ENCODE peak calls at places on chromosomes 4 and X, in seven cellular contexts. O, E, J, B, M, P and H are unnamed samples.

GRCh38 chr4:158020175-158020574 is 152.7 kb downstream of the GASK1B start:
- DNase-seq in B (no peak), O (peak; percentile 90), P (no peak), E (peak; percentile 36), J (peak; percentile 83), M (no peak), H (no peak)

GRCh38 chrX:138858438-138858837 is 146.9 kb upstream of the FGF13 start:
- DNase-seq in J (no peak), B (no peak), P (no peak), M (no peak), E (no peak), O (no peak), H (no peak)

GRCh38 chrX:110421499-110422455 is 63.1 kb downstream of the RTL9 start:
- DNase-seq in E (no peak), J (no peak), B (no peak), P (no peak), M (no peak), O (no peak), H (no peak)

GRCh38 chr4:77599378-77599777 is 6.2 kb upstream of the CXCL13 start:
- DNase-seq in J (peak; percentile 65), B (peak; percentile 29), O (no peak), E (no peak), M (no peak), P (no peak), H (peak; percentile 19)

GRCh38 chrX:9492901-9493300 is 28.0 kb downstream of the TBL1X start:
- DNase-seq in J (no peak), M (no peak), O (no peak), P (no peak), E (no peak), B (no peak), H (no peak)

GRCh38 chr4:77358315-77358928 is 201.4 kb downstream of the CCNG2 start:
- DNase-seq in P (no peak), B (peak; percentile 22), M (no peak), J (peak; percentile 61), O (no peak), E (peak; percentile 21), H (peak; percentile 24)

GRCh38 chrX:151754641-151755215 is 20.2 kb downstream of the CNGA2 start:
- DNase-seq in E (no peak), O (no peak), J (no peak), M (no peak), B (no peak), P (no peak), H (no peak)

GRCh38 chr4:3311095-3311372 is 18.2 kb downstream of the RGS12 start:
- DNase-seq in P (no peak), E (no peak), J (no peak), O (no peak), B (no peak), M (peak; percentile 47), H (no peak)

GRCh38 chr4:155952546-155952945 is 1.1 kb downstream of the CTSO start:
- DNase-seq in B (no peak), E (no peak), O (no peak), P (no peak), J (no peak), M (no peak), H (no peak)

GRCh38 chr4:173525118-173526033 is 4.7 kb downstream of the HAND2 start:
- DNase-seq in O (no peak), P (no peak), J (no peak), B (peak; percentile 41), M (peak; percentile 77), E (no peak), H (peak; percentile 27)

GRCh38 chr4:185638548-185639301 is 103.4 kb upstream of the PDLIM3 start:
- DNase-seq in O (no peak), M (peak; percentile 76), B (peak; percentile 22), E (no peak), P (no peak), J (no peak), H (no peak)

GRCh38 chrX:38500886-38501285 is 60.5 kb upstream of the TSPAN7 start:
- DNase-seq in J (no peak), B (no peak), P (no peak), E (no peak), O (no peak), M (no peak), H (no peak)

GRCh38 chr4:44535981-44536380 is 87.4 kb upstream of the KCTD8 start:
- DNase-seq in O (no peak), J (no peak), B (no peak), E (no peak), M (no peak), P (no peak), H (no peak)

GRCh38 chrX:16930392-16930791 is 16.1 kb upstream of the REPS2 start:
- DNase-seq in E (no peak), B (no peak), P (no peak), J (peak; percentile 53), M (no peak), O (no peak), H (no peak)

GRCh38 chr4:123856689-123857545 is 460.3 kb downstream of the SPRY1 start:
- DNase-seq in J (peak; percentile 73), M (no peak), E (peak; percentile 62), B (peak; percentile 20), O (peak; percentile 26), P (no peak), H (peak; percentile 69)

GRCh38 chr4:88659890-88660208 is 37.8 kb downstream of the NAP1L5 start:
- DNase-seq in E (no peak), J (no peak), O (no peak), P (no peak), B (no peak), M (no peak), H (no peak)

GRCh38 chr4:128517096-128517738 is 229.6 kb upstream of the PGRMC2 start:
- DNase-seq in E (no peak), M (no peak), P (no peak), O (no peak), J (no peak), B (no peak), H (no peak)

GRCh38 chrX:20829665-20830481 is 544.3 kb upstream of the CNKSR2 start:
- DNase-seq in J (no peak), O (no peak), M (no peak), P (no peak), B (no peak), E (no peak), H (no peak)

GRCh38 chr4:17577660-17578481 is 873 bp downstream of the LAP3 start:
- DNase-seq in B (peak; percentile 56), J (peak; percentile 56), P (peak; percentile 31), E (peak; percentile 57), M (peak; percentile 88), O (no peak), H (no peak)

GRCh38 chr4:123790681-123791080 is 394.1 kb downstream of the SPRY1 start:
- DNase-seq in O (no peak), E (no peak), J (no peak), P (no peak), M (no peak), B (no peak), H (no peak)

GRCh38 chrX:149563359-149563758 is 13.6 kb upstream of the HSFX3 start:
- DNase-seq in M (no peak), B (no peak), P (no peak), E (no peak), J (peak; percentile 27), O (no peak), H (no peak)

GRCh38 chrX:119391279-119391678 is 7.9 kb upstream of the SLC25A43 start:
- DNase-seq in M (no peak), O (no peak), P (no peak), B (no peak), J (no peak), E (no peak), H (no peak)

GRCh38 chr4:151228196-151229119 is 48.5 kb upstream of the PRSS48 start:
- DNase-seq in E (no peak), M (no peak), O (peak; percentile 50), J (no peak), P (no peak), B (no peak), H (no peak)

GRCh38 chr4:145619639-145619996 is 433 bp downstream of the MMAA start:
- DNase-seq in J (no peak), B (no peak), E (peak; percentile 37), M (no peak), O (peak; percentile 28), P (peak; percentile 47), H (no peak)

GRCh38 chr4:168695288-168695687 is 198.4 kb downstream of the PALLD start:
- DNase-seq in M (no peak), J (no peak), P (no peak), O (no peak), E (no peak), B (no peak), H (no peak)

GRCh38 chr4:119672938-119673337 is 44.3 kb upstream of the PDE5A start:
- DNase-seq in J (no peak), B (no peak), O (no peak), M (no peak), E (no peak), P (no peak), H (no peak)

GRCh38 chr4:79182209-79182608 is 143.7 kb downstream of the NAA11 start:
- DNase-seq in E (no peak), M (no peak), J (no peak), O (no peak), P (no peak), B (no peak), H (no peak)

GRCh38 chrX:44036336-44036735 is 63.1 kb upstream of the NDP start:
- DNase-seq in E (no peak), J (peak; percentile 63), P (no peak), O (no peak), M (no peak), B (no peak), H (no peak)